ENCODE peak calls at places on chromosome 2, in eight cellular contexts. J is NCI-H1694 treated with DMSO at 0.1 percent for 48 hours, L is NCI-H1105 treated with DMSO at 0.1 percent for 48 hours, I is mucosa of gallbladder, E is nephron progenitor cell, X is AG04449, Y is KBM-7, W is fibroblast of the conjunctiva. A is an unnamed sample.

GRCh38 chr2:6967301-6967700 is 50.1 kb downstream of the RNF144A start:
- DNase-seq in J (no peak), L (no peak), I (no peak), E (no peak), X (no peak), Y (no peak), W (no peak), A (no peak)

GRCh38 chr2:149832256-149832655 is 244.7 kb upstream of the MMADHC start:
- DNase-seq in J (no peak), L (no peak), I (no peak), E (no peak), X (no peak), Y (no peak), W (no peak), A (no peak)

GRCh38 chr2:241372376-241372992 is 16.4 kb downstream of the FARP2 start:
- DNase-seq in J (peak), L (no peak), I (no peak), E (no peak), X (no peak), Y (no peak), W (no peak), A (no peak)

GRCh38 chr2:1914541-1915165 is 170.3 kb upstream of the PXDN start:
- DNase-seq in J (no peak), L (no peak), I (no peak), E (no peak), X (no peak), Y (no peak), W (no peak), A (no peak)

GRCh38 chr2:100976634-100977391 is 25.3 kb upstream of the RPL31 start:
- DNase-seq in J (no peak), L (no peak), I (peak), E (no peak), X (no peak), Y (no peak), W (no peak), A (no peak)

GRCh38 chr2:53088062-53088461 is 679.5 kb upstream of the CHAC2 start:
- DNase-seq in J (no peak), L (no peak), I (peak), E (no peak), X (no peak), Y (no peak), W (no peak), A (no peak)

GRCh38 chr2:84894758-84895520 is 10.5 kb upstream of the TMSB10 start:
- DNase-seq in J (no peak), L (no peak), I (no peak), E (no peak), X (no peak), Y (peak), W (no peak), A (no peak)

GRCh38 chr2:219596954-219597551 is 604 bp upstream of the STK11IP start:
- DNase-seq in J (peak), L (peak), I (no peak), E (no peak), X (no peak), Y (no peak), W (no peak), A (no peak)

GRCh38 chr2:216721141-216721540 is 25.8 kb upstream of the IGFBP5 start:
- DNase-seq in J (no peak), L (no peak), I (no peak), E (no peak), X (no peak), Y (no peak), W (no peak), A (no peak)

GRCh38 chr2:198326431-198326830 is 522.0 kb downstream of the PLCL1 start:
- DNase-seq in J (no peak), L (no peak), I (no peak), E (no peak), X (no peak), Y (peak), W (no peak), A (no peak)

GRCh38 chr2:232689152-232689910 is 7.8 kb upstream of the GIGYF2 start:
- DNase-seq in J (peak), L (peak), I (peak), E (no peak), X (no peak), Y (no peak), W (peak), A (no peak)

GRCh38 chr2:37780097-37780676 is 108.7 kb upstream of the CDC42EP3 start:
- DNase-seq in J (no peak), L (no peak), I (no peak), E (no peak), X (no peak), Y (no peak), W (no peak), A (no peak)

GRCh38 chr2:80499095-80499494 is 194.5 kb upstream of the LRRTM1 start:
- DNase-seq in J (peak), L (peak), I (peak), E (peak), X (no peak), Y (peak), W (peak), A (no peak)

GRCh38 chr2:11872247-11872947 is 126.0 kb downstream of the LPIN1 start:
- DNase-seq in J (no peak), L (peak), I (no peak), E (no peak), X (no peak), Y (no peak), W (no peak), A (no peak)

GRCh38 chr2:206800501-206801416 is 35.4 kb downstream of the FASTKD2 start:
- DNase-seq in J (peak), L (peak), I (peak), E (peak), X (peak), Y (peak), W (peak), A (peak)

GRCh38 chr2:183269956-183270355 is 145.7 kb downstream of the NUP35 start:
- DNase-seq in J (no peak), L (peak), I (no peak), E (no peak), X (no peak), Y (no peak), W (no peak), A (no peak)

GRCh38 chr2:108542071-108542470 is 7.8 kb downstream of the LIMS1 start:
- DNase-seq in J (no peak), L (no peak), I (no peak), E (no peak), X (no peak), Y (no peak), W (peak), A (no peak)

GRCh38 chr2:170229125-170229524 is 51.2 kb downstream of the MYO3B start:
- DNase-seq in J (no peak), L (peak), I (no peak), E (no peak), X (no peak), Y (no peak), W (no peak), A (no peak)

GRCh38 chr2:124530203-124530602 is 505.1 kb downstream of the CNTNAP5 start:
- DNase-seq in J (no peak), L (no peak), I (peak), E (no peak), X (no peak), Y (no peak), W (no peak), A (no peak)

GRCh38 chr2:166418853-166419615 is 43.3 kb upstream of the SCN9A start:
- DNase-seq in J (no peak), L (no peak), I (no peak), E (no peak), X (no peak), Y (no peak), W (no peak), A (no peak)